ENCODE peak calls at places on chromosome 10, in seven cellular contexts. Q, D, S, Y, W, P and C are unnamed samples.

GRCh38 chr10:117248700-117249465 is 8.0 kb downstream of the SLC18A2 start:
- DNase-seq in Q (no peak), D (no peak), S (no peak), Y (no peak), W (no peak), P (no peak), C (no peak)

GRCh38 chr10:127149613-127150081 is 46.7 kb downstream of the INSYN2A start:
- DNase-seq in Q (no peak), D (peak), S (no peak), Y (no peak), W (no peak), P (no peak), C (no peak)

GRCh38 chr10:125441151-125441550 is 241.8 kb downstream of the TEX36 start:
- DNase-seq in Q (no peak), D (peak), S (no peak), Y (no peak), W (no peak), P (no peak), C (no peak)

GRCh38 chr10:22702348-22702747 is 12.0 kb downstream of the PIP4K2A start:
- DNase-seq in Q (no peak), D (no peak), S (no peak), Y (no peak), W (no peak), P (no peak), C (no peak)

GRCh38 chr10:11145498-11145855 is 127.8 kb downstream of the CELF2 start:
- DNase-seq in Q (no peak), D (no peak), S (peak), Y (peak), W (no peak), P (peak), C (peak)

GRCh38 chr10:128796513-128796912 is 670.3 kb upstream of the MKI67 start:
- DNase-seq in Q (no peak), D (no peak), S (no peak), Y (no peak), W (no peak), P (no peak), C (no peak)

GRCh38 chr10:36021096-36021495 is 379.0 kb upstream of the FZD8 start:
- DNase-seq in Q (no peak), D (no peak), S (no peak), Y (no peak), W (no peak), P (no peak), C (no peak)

GRCh38 chr10:96840841-96841518 is 8.9 kb downstream of the LCOR start:
- DNase-seq in Q (no peak), D (peak), S (no peak), Y (no peak), W (no peak), P (peak), C (no peak)

GRCh38 chr10:27998178-27998953 is 513 bp downstream of the ODAD2 start:
- DNase-seq in Q (peak), D (peak), S (no peak), Y (no peak), W (no peak), P (no peak), C (peak)

GRCh38 chr10:78548369-78548985 is 514.8 kb downstream of the RPS24 start:
- DNase-seq in Q (no peak), D (no peak), S (no peak), Y (peak), W (no peak), P (no peak), C (no peak)

GRCh38 chr10:130778166-130778545 is 533.4 kb downstream of the TCERG1L start:
- DNase-seq in Q (no peak), D (no peak), S (no peak), Y (no peak), W (no peak), P (peak), C (no peak)

GRCh38 chr10:98425511-98426352 is 10.8 kb upstream of the PYROXD2 start:
- DNase-seq in Q (peak), D (peak), S (peak), Y (peak), W (no peak), P (no peak), C (peak)

GRCh38 chr10:71713135-71714040 is 6.2 kb downstream of the C10orf105 start:
- DNase-seq in Q (no peak), D (peak), S (peak), Y (no peak), W (peak), P (no peak), C (no peak)

GRCh38 chr10:26573674-26574073 is 123.8 kb upstream of the PDSS1 start:
- DNase-seq in Q (no peak), D (peak), S (no peak), Y (no peak), W (no peak), P (no peak), C (no peak)

GRCh38 chr10:4617626-4618025 is 208.4 kb upstream of the AKR1E2 start:
- DNase-seq in Q (no peak), D (no peak), S (peak), Y (no peak), W (no peak), P (no peak), C (no peak)

GRCh38 chr10:124671486-124672075 is 72.6 kb downstream of the FAM53B start:
- DNase-seq in Q (peak), D (peak), S (no peak), Y (no peak), W (no peak), P (peak), C (no peak)

GRCh38 chr10:133462512-133463305 is 9.0 kb downstream of the SCART1 start:
- DNase-seq in Q (no peak), D (no peak), S (no peak), Y (no peak), W (peak), P (no peak), C (no peak)

GRCh38 chr10:93160829-93161228 is 87.1 kb downstream of the CYP26A1 start:
- DNase-seq in Q (no peak), D (peak), S (no peak), Y (no peak), W (peak), P (peak), C (no peak)

GRCh38 chr10:118057351-118057750 is 10.6 kb upstream of the RAB11FIP2 start:
- DNase-seq in Q (peak), D (no peak), S (no peak), Y (no peak), W (no peak), P (no peak), C (no peak)

GRCh38 chr10:7773845-7774801 is 13.7 kb downstream of the KIN start:
- DNase-seq in Q (no peak), D (peak), S (no peak), Y (no peak), W (peak), P (no peak), C (no peak)

GRCh38 chr10:62049815-62050626 is 148.5 kb downstream of the ARID5B start:
- DNase-seq in Q (no peak), D (no peak), S (peak), Y (no peak), W (no peak), P (no peak), C (no peak)

GRCh38 chr10:27742926-27743735 is 2.5 kb downstream of the MKX start:
- DNase-seq in Q (peak), D (no peak), S (no peak), Y (no peak), W (peak), P (no peak), C (peak)

GRCh38 chr10:6766061-6766460 is 186.0 kb upstream of the PRKCQ start:
- DNase-seq in Q (no peak), D (peak), S (no peak), Y (no peak), W (no peak), P (no peak), C (no peak)

GRCh38 chr10:133202778-133203651 is 27.0 kb upstream of the UTF1 start:
- DNase-seq in Q (no peak), D (no peak), S (no peak), Y (no peak), W (no peak), P (no peak), C (no peak)

GRCh38 chr10:63465293-63466167 is at the start of gene JMJD1C:
- DNase-seq in Q (peak), D (peak), S (peak), Y (peak), W (peak), P (peak), C (peak)

GRCh38 chr10:53697038-53697437 is 924.5 kb upstream of the MBL2 start:
- DNase-seq in Q (no peak), D (peak), S (no peak), Y (no peak), W (no peak), P (no peak), C (no peak)

GRCh38 chr10:35300063-35300699 is 36.1 kb upstream of the CCNY start:
- DNase-seq in Q (no peak), D (peak), S (peak), Y (peak), W (no peak), P (peak), C (peak)

GRCh38 chr10:120283093-120283492 is 173.9 kb upstream of the PLPP4 start:
- DNase-seq in Q (no peak), D (no peak), S (no peak), Y (no peak), W (no peak), P (no peak), C (no peak)

DNA sequence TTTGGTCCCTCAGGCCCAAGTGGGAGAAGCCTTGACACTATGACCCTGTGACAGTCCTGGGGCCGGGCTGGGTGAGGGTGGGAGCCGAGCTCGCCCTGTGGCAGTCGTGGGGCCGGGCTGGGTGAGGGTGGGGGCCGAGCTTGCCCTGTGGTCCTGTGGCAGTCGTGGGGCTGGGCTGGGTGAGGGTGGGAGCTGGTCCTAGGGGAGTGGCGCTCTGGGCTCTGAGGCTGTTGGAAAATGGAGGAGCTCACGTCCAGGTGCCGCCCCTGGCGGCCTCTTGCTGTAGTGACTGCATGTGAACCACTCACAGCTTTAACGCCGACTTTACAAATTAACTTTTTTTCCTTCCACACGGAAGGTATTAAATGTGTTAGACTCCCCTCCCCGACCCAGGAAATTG is 312.6 kb downstream of the WDR37 start:
- DNase-seq in Q (peak), D (peak), S (peak), Y (no peak), W (no peak), P (peak), C (peak)
- TF ChIP-seq CTCF in Q (peak), D (peak), S (peak), Y (peak), W (no peak), P (peak), C (peak)

GRCh38 chr10:69786791-69787190 is 14.9 kb upstream of the COL13A1 start:
- DNase-seq in Q (peak), D (peak), S (peak), Y (no peak), W (no peak), P (no peak), C (no peak)
- TF ChIP-seq CTCF in Q (peak), D (peak), S (peak), Y (no peak), W (no peak), P (no peak), C (no peak)

GRCh38 chr10:60349426-60349825 is 40.2 kb downstream of the ANK3 start:
- DNase-seq in Q (no peak), D (no peak), S (no peak), Y (no peak), W (no peak), P (no peak), C (no peak)
- TF ChIP-seq CTCF in Q (no peak), D (no peak), S (no peak), Y (no peak), W (no peak), P (no peak), C (no peak)

GRCh38 chr10:91495402-91495801 is 85.3 kb downstream of the HECTD2 start:
- DNase-seq in Q (no peak), D (no peak), S (no peak), Y (no peak), W (no peak), P (no peak), C (no peak)

GRCh38 chr10:91487914-91488577 is 77.9 kb downstream of the HECTD2 start:
- DNase-seq in Q (no peak), D (no peak), S (no peak), Y (no peak), W (no peak), P (no peak), C (no peak)

DNA sequence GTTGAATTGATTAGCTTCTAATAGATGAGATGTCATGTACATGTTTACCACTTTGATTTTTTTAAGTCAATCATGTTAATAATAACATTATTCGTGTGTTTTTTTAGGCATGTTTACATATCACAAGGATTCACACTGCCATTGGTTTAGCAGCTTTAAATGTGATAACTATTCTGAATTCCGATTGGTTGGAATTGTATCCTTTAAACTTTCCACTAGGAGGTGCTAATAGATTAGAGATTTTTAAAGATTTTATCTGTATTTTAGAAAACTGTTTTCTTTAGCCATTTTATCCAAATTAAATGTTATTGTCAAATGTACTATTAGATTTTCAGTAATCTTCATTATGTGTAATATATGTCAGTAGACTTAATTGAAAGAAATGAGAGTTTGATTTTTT is 83.2 kb downstream of the HECTD2 start:
- DNase-seq in Q (peak), D (peak), S (peak), Y (no peak), W (no peak), P (no peak), C (peak)
- TF ChIP-seq CTCF in Q (peak), D (peak), S (no peak), Y (no peak), W (no peak), P (no peak), C (no peak)

GRCh38 chr10:12717981-12718707 is 283.4 kb downstream of the CCDC3 start:
- DNase-seq in Q (peak), D (peak), S (no peak), Y (no peak), W (no peak), P (no peak), C (no peak)
- TF ChIP-seq CTCF in Q (peak), D (peak), S (no peak), Y (no peak), W (no peak), P (no peak), C (no peak)

GRCh38 chr10:12349628-12350166 is 350 bp downstream of the CAMK1D start:
- DNase-seq in Q (no peak), D (no peak), S (no peak), Y (no peak), W (no peak), P (no peak), C (no peak)

GRCh38 chr10:12350925-12351324 is 1.6 kb downstream of the CAMK1D start:
- DNase-seq in Q (peak), D (no peak), S (no peak), Y (no peak), W (no peak), P (no peak), C (no peak)

GRCh38 chr10:12348870-12349627 is at the start of gene CAMK1D:
- DNase-seq in Q (peak), D (peak), S (peak), Y (peak), W (peak), P (peak), C (peak)

GRCh38 chr10:12351447-12351846 is 2.1 kb downstream of the CAMK1D start:
- DNase-seq in Q (no peak), D (no peak), S (peak), Y (no peak), W (no peak), P (peak), C (no peak)

DNA sequence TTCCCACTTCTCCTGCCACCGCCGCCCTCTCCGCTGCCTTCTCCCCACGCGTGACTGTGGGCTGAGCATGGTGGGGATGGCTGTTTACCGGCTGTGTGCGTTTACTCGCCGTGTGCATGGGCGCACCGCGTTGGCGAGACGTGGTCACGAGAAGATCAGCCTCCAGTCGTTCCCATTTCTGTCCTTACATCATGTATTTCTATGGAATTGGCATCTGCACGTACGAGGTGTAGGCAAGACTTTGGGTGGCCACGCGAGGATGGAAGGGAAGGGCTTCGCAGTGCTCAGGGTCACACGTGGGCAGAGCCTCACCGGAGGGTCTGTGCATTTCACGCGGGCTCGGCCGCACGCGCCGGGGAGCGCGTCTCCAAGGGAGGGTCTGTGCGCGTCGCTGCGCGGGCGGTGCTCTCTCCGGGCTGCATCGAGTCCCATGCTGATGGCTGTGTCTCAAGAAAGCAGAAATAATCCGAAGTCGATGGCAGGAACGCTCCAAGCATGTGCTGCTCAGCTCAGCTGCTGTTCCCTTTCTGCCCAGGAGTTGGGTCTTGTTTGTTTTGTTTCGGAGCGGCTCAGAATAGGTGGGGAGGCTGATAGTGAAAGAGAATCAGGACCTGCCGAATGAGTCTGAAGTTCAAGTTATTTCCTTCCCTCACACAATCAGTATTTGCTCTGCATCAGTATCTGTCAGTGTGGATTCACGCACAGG is 973 bp downstream of the CAMK1D start:
- DNase-seq in Q (peak), D (no peak), S (peak), Y (peak), W (peak), P (peak), C (peak)
- TF ChIP-seq CTCF in Q (no peak), D (no peak), S (no peak), Y (no peak), W (no peak), P (no peak), C (no peak)